ENCODE peak calls at places on chromosomes 2 and 18, in eight cellular contexts. L is upper lobe of right lung; Y is fibroblast of pulmonary artery; F is astrocyte of the cerebellum; W is cardiac fibroblast; H is CD8-positive, alpha-beta T cell; G is HCT116; X is neural progenitor cell. A is an unnamed sample.

GRCh38 chr2:3728104-3729054 is 25.0 kb downstream of the DCDC2C start:
- DNase-seq in H (no peak), X (peak), L (no peak), F (peak), Y (peak), W (peak), G (peak), A (no peak)

GRCh38 chr2:234363011-234363487 is 133.8 kb downstream of the ARL4C start:
- DNase-seq in L (no peak), F (peak), W (no peak), Y (peak), X (peak), H (no peak), G (peak), A (peak)

GRCh38 chr2:39232141-39232540 is 11.6 kb downstream of the CDKL4 start:
- DNase-seq in G (no peak), H (no peak), L (no peak), X (no peak), W (no peak), F (no peak), Y (no peak), A (peak)

GRCh38 chr2:95319481-95320343 is 22.6 kb downstream of the KCNIP3 start:
- DNase-seq in Y (no peak), G (no peak), F (no peak), H (no peak), L (no peak), W (no peak), X (no peak), A (no peak)

GRCh38 chr18:668263-668662 is 10.8 kb downstream of the TYMS start:
- DNase-seq in Y (no peak), L (no peak), W (no peak), H (no peak), F (no peak), X (no peak), G (no peak), A (no peak)

GRCh38 chr18:12409466-12409865 is 1.7 kb downstream of the PRELID3A start:
- DNase-seq in H (no peak), W (no peak), F (no peak), L (no peak), Y (no peak), G (no peak), X (no peak), A (no peak)

GRCh38 chr2:54274781-54275242 is 18.8 kb upstream of the TSPYL6 start:
- DNase-seq in G (no peak), Y (peak), H (no peak), X (no peak), L (no peak), F (peak), W (peak), A (no peak)

GRCh38 chr2:229641676-229642075 is 72.7 kb downstream of the DNER start:
- DNase-seq in L (no peak), G (no peak), H (no peak), W (no peak), Y (no peak), X (no peak), F (no peak), A (no peak)

GRCh38 chr2:168961450-168962229 is 60.5 kb downstream of the G6PC2 start:
- DNase-seq in G (peak), W (peak), X (peak), L (no peak), F (peak), H (peak), Y (peak), A (peak)

GRCh38 chr2:103179800-103180199 is 418.0 kb downstream of the TMEM182 start:
- DNase-seq in W (no peak), F (no peak), Y (no peak), G (no peak), L (no peak), X (no peak), H (no peak), A (no peak)

GRCh38 chr2:33278245-33278943 is 198.1 kb upstream of the RASGRP3 start:
- DNase-seq in G (no peak), F (no peak), Y (no peak), X (peak), H (no peak), L (no peak), W (peak), A (no peak)

GRCh38 chr2:213246665-213247281 is 37.5 kb upstream of the SPAG16 start:
- DNase-seq in G (peak), Y (peak), W (peak), H (peak), L (no peak), X (peak), F (peak), A (no peak)

GRCh38 chr2:32357545-32358482 is 991 bp downstream of the BIRC6 start:
- DNase-seq in W (peak), H (peak), G (peak), Y (peak), F (no peak), L (peak), X (peak), A (no peak)

GRCh38 chr2:235551965-235552364 is 58.1 kb downstream of the AGAP1 start:
- DNase-seq in Y (peak), W (peak), G (peak), L (peak), F (peak), X (peak), H (no peak), A (no peak)

GRCh38 chr18:3283908-3284307 is 22.0 kb downstream of the MYL12B start:
- DNase-seq in L (no peak), X (peak), Y (no peak), F (no peak), H (no peak), W (no peak), G (no peak), A (no peak)

DNA sequence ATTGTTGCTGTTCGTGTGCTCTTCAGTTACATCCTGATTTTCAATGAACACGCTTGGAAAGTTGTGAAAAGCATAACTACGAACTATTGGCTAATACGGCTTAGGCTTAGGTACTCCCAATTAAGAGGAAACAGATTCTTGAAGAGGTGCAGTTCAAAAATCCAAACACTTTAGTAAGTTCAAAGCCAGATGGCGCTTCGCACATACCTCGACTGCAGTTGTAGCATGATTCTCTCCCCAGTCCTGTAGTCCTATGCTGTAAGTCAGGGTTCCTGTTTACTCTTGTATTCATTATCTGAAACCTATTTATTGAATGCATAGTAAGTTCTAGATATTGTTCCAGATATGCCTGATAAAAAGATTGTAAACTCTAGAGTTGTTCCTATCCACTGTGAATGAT is 165.2 kb downstream of the TRIB2 start:
- DNase-seq in W (no peak), F (no peak), X (no peak), L (no peak), Y (no peak), H (no peak), G (no peak), A (no peak)
- TF ChIP-seq CTCF in W (no peak), F (no peak), X (no peak), L (no peak), Y (no peak), H (no peak), G (no peak), A (peak)

GRCh38 chr2:165827219-165827920 is 33.3 kb upstream of the GALNT3 start:
- DNase-seq in H (no peak), F (no peak), Y (no peak), G (no peak), W (no peak), X (no peak), L (no peak), A (no peak)
- H3K4me3 ChIP-seq in H (no peak), F (no peak), Y (no peak), G (no peak), W (no peak), X (no peak), L (no peak), A (no peak)

GRCh38 chr18:61894751-61895524 is 2.1 kb upstream of the RNF152 start:
- DNase-seq in W (no peak), X (peak), G (no peak), Y (no peak), H (no peak), L (no peak), F (no peak), A (no peak)

GRCh38 chr18:61891874-61892273 is 933 bp downstream of the RNF152 start:
- DNase-seq in H (no peak), W (no peak), G (no peak), Y (no peak), L (no peak), F (no peak), X (no peak), A (no peak)

GRCh38 chr18:61892683-61893303 is at the start of gene RNF152:
- DNase-seq in L (peak), G (no peak), H (peak), X (peak), Y (peak), F (no peak), W (peak), A (no peak)

GRCh38 chr18:61893971-61894750 is 1.4 kb upstream of the RNF152 start:
- DNase-seq in X (peak), L (peak), F (no peak), G (peak), H (peak), W (peak), Y (peak), A (no peak)

GRCh38 chr18:61893304-61893970 is 630 bp upstream of the RNF152 start:
- DNase-seq in L (peak), F (no peak), H (no peak), Y (peak), W (peak), X (peak), G (no peak), A (no peak)
- TF ChIP-seq CTCF in L (no peak), F (no peak), H (no peak), Y (no peak), W (no peak), X (no peak), G (no peak), A (no peak)

GRCh38 chr2:219167997-219168396 is 1.8 kb downstream of the SLC23A3 start:
- DNase-seq in X (no peak), W (no peak), F (no peak), L (no peak), H (no peak), G (no peak), Y (no peak), A (no peak)

GRCh38 chr2:219168932-219169331 is 897 bp downstream of the SLC23A3 start:
- DNase-seq in X (no peak), G (no peak), L (no peak), H (no peak), Y (no peak), F (no peak), W (no peak), A (no peak)

GRCh38 chr2:219168526-219168925 is 1.3 kb downstream of the SLC23A3 start:
- DNase-seq in H (no peak), X (no peak), Y (no peak), L (no peak), F (no peak), G (no peak), W (peak), A (no peak)

GRCh38 chr2:219171231-219171651 is 1.4 kb upstream of the SLC23A3 start:
- DNase-seq in H (peak), F (peak), G (peak), W (peak), X (peak), L (no peak), Y (peak), A (peak)

DNA sequence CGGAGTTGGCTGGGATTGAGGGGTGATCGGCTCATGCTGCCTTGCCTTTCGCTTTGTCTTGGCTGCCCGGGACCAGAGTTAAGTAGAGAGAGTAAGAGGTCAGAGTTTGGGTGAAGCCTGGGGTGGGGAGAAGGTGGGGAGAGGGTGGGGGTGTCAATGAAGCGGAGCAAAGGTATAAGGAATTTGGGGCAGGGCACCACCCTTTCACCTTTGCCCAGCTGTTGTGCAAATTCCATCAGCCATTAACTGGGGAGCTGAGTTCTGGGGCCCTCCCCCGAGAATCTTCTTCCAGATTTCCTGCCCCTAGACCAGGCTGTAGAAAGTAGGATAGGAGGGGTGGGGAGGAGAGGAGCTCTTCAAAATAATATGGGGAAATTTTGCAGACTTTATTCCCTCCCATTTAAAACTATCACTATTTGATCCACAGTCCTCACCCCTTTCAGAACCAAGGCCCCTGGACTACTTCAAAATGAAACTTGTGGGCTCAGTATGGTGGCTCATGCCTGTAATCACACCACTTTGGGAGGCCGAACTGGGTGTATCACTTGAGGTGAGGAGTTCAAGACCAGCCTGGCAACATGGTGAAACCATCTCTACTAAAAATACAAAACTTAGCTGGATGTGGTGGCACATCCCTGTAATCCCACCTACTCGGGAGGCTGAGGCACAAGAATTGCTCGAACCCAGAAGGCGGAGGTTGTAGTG is at the start of gene SLC23A3:
- DNase-seq in W (no peak), L (no peak), Y (no peak), X (no peak), F (no peak), G (no peak), H (no peak), A (no peak)
- H3K4me3 ChIP-seq in W (no peak), L (no peak), Y (no peak), X (no peak), F (no peak), G (no peak), H (no peak), A (no peak)